ENCODE peak calls at places on chromosome 13, in eight cellular contexts. X, K, S, V, Z, I, R and J are unnamed samples.

GRCh38 chr13:102968572-102969228 is 97.5 kb downstream of the SLC10A2 start:
- DNase-seq in Z (no peak), I (no peak), V (no peak), R (no peak), X (no peak), K (peak; percentile 12), S (no peak), J (no peak)

GRCh38 chr13:111953546-111954178 is 113.3 kb upstream of the SOX1 start:
- DNase-seq in I (no peak), X (no peak), R (no peak), S (no peak), K (no peak), Z (no peak), V (no peak), J (no peak)

GRCh38 chr13:28750187-28751045 is 31.6 kb upstream of the SLC46A3 start:
- DNase-seq in K (no peak), X (no peak), R (no peak), V (no peak), I (no peak), S (no peak), Z (no peak), J (no peak)

GRCh38 chr13:46492946-46493345 is 60.0 kb upstream of the LRCH1 start:
- DNase-seq in S (no peak), V (no peak), K (no peak), I (no peak), X (no peak), R (peak; percentile 28), Z (no peak), J (no peak)

GRCh38 chr13:89550842-89551422 is 1796.6 kb upstream of the MIR17HG start:
- DNase-seq in X (no peak), I (no peak), R (no peak), Z (no peak), S (no peak), V (no peak), K (no peak), J (no peak)

GRCh38 chr13:109900320-109900719 is 113.9 kb upstream of the IRS2 start:
- DNase-seq in Z (no peak), K (no peak), I (no peak), X (no peak), S (no peak), V (no peak), R (no peak), J (no peak)

GRCh38 chr13:42378383-42378780 is 106.4 kb downstream of the AKAP11 start:
- DNase-seq in S (no peak), Z (no peak), R (no peak), I (no peak), X (no peak), V (no peak), K (no peak), J (no peak)

GRCh38 chr13:108455320-108455719 is 174.1 kb upstream of the MYO16 start:
- DNase-seq in R (no peak), Z (no peak), X (no peak), I (no peak), S (no peak), K (no peak), V (no peak), J (no peak)

GRCh38 chr13:46522692-46523040 is 30.3 kb upstream of the LRCH1 start:
- DNase-seq in X (no peak), S (no peak), I (no peak), K (no peak), R (no peak), V (no peak), Z (no peak), J (no peak)

GRCh38 chr13:98821372-98822237 is 69.1 kb upstream of the SLC15A1 start:
- DNase-seq in Z (no peak), X (peak; percentile 46), V (no peak), K (no peak), R (no peak), S (no peak), I (no peak), J (no peak)

GRCh38 chr13:84096221-84096620 is 213.9 kb upstream of the SLITRK1 start:
- DNase-seq in K (no peak), R (no peak), V (no peak), S (no peak), Z (no peak), I (no peak), X (no peak), J (no peak)

GRCh38 chr13:44035400-44035799 is 155.7 kb downstream of the LACC1 start:
- DNase-seq in V (no peak), Z (no peak), I (no peak), K (no peak), R (no peak), X (no peak), S (no peak), J (no peak)

GRCh38 chr13:52845766-52846566 is 2.5 kb downstream of the PCDH8 start:
- DNase-seq in S (peak; percentile 19), Z (no peak), V (peak; percentile 66), K (peak; percentile 55), X (no peak), I (peak; percentile 50), R (no peak), J (no peak)

GRCh38 chr13:25630327-25630726 is 258.6 kb downstream of the ATP8A2 start:
- DNase-seq in V (no peak), Z (no peak), S (no peak), R (no peak), I (no peak), X (no peak), K (no peak), J (no peak)

GRCh38 chr13:80825276-80825675 is 484.4 kb upstream of the SPRY2 start:
- DNase-seq in K (no peak), S (no peak), V (no peak), X (no peak), R (no peak), Z (no peak), I (no peak), J (no peak)

GRCh38 chr13:50678464-50679162 is 164.9 kb downstream of the DLEU7 start:
- DNase-seq in V (no peak), I (no peak), Z (no peak), R (no peak), S (no peak), K (no peak), X (no peak), J (no peak)

GRCh38 chr13:48184260-48184659 is 48.7 kb upstream of the ITM2B start:
- DNase-seq in X (no peak), Z (no peak), V (no peak), I (no peak), S (no peak), K (no peak), R (peak; percentile 56), J (no peak)

GRCh38 chr13:103140001-103140671 is 73.9 kb upstream of the SLC10A2 start:
- DNase-seq in K (no peak), Z (no peak), X (no peak), I (no peak), R (no peak), V (no peak), S (no peak), J (no peak)

GRCh38 chr13:51246411-51247298 is 24.5 kb downstream of the FAM124A start:
- DNase-seq in V (peak; percentile 76), K (peak; percentile 14), R (peak; percentile 67), X (no peak), I (no peak), Z (no peak), S (peak; percentile 69), J (peak; percentile 82)

GRCh38 chr13:21109168-21109567 is 47.8 kb upstream of the LATS2 start:
- DNase-seq in R (no peak), I (no peak), K (no peak), Z (no peak), S (no peak), X (no peak), V (no peak), J (no peak)

DNA sequence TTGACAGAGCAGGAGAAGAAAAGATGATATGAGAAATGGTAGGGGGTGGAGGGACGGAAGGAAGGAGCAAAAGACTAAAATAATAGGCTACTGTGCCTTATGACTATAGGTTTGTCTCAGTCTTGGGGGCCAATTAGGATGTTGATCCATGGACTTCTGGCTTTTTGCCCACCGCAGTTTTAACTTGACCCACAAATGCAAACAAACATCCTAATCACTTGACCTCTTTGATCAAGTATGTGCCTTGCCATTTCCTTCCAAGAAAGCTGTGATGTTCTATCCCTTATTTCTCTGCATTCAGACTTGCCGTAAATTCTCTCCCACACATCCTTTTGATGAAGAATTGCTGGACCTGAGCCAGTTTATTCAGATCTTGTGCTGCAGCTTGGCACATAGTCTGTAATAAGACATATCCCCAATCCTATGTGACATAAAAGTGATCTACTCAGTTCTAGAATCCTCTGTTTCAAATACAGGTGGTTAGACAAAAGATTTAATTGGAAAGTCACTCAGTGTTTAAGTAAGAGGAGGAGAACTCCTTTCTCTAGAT is 62.8 kb downstream of the TPT1 start:
- DNase-seq in K (no peak), V (no peak), R (no peak), X (no peak), I (no peak), Z (no peak), S (no peak), J (no peak)
- H3K27ac ChIP-seq in K (no peak overlapping the region), V (no peak overlapping the region), R (peak overlapping the region; percentile 35), X (no peak overlapping the region), I (no peak overlapping the region), Z (no peak overlapping the region), S (no peak overlapping the region), J (peak overlapping the region; percentile 0)

GRCh38 chr13:113566227-113566561 is 18.4 kb upstream of the TFDP1 start:
- DNase-seq in I (no peak), Z (no peak), K (no peak), X (no peak), S (no peak), V (peak; percentile 43), R (no peak), J (no peak)

GRCh38 chr13:113562866-113563265 is 21.7 kb upstream of the TFDP1 start:
- DNase-seq in R (no peak), Z (no peak), X (no peak), S (no peak), V (no peak), K (no peak), I (no peak), J (no peak)

GRCh38 chr13:113562085-113562749 is 22.3 kb upstream of the TFDP1 start:
- DNase-seq in V (peak; percentile 82), R (peak; percentile 89), K (peak; percentile 52), I (no peak), S (peak; percentile 52), Z (no peak), X (peak; percentile 53), J (peak; percentile 64)

GRCh38 chr13:113565526-113566226 is 18.9 kb upstream of the TFDP1 start:
- DNase-seq in K (peak; percentile 3), S (no peak), I (no peak), Z (no peak), X (no peak), R (no peak), V (peak; percentile 41), J (no peak)

GRCh38 chr13:113564331-113565023 is 20.1 kb upstream of the TFDP1 start:
- DNase-seq in K (peak; percentile 6), S (no peak), R (no peak), I (no peak), V (peak; percentile 34), Z (no peak), X (no peak), J (no peak)
- H3K27ac ChIP-seq in K (no peak overlapping the region), S (no peak overlapping the region), R (no peak overlapping the region), I (no peak overlapping the region), V (no peak overlapping the region), Z (no peak overlapping the region), X (no peak overlapping the region), J (no peak overlapping the region)

GRCh38 chr13:101536079-101536478 is 83.6 kb downstream of the ITGBL1 start:
- DNase-seq in S (no peak), Z (no peak), R (no peak), V (no peak), X (no peak), K (no peak), I (no peak), J (no peak)
- H3K27ac ChIP-seq in S (peak overlapping the region; percentile 11), Z (peak overlapping the region; percentile 88), R (no peak overlapping the region), V (no peak overlapping the region), X (no peak overlapping the region), K (no peak overlapping the region), I (no peak overlapping the region), J (no peak overlapping the region)

GRCh38 chr13:92572190-92572589 is 654.4 kb upstream of the GPC6 start:
- DNase-seq in X (no peak), K (no peak), Z (no peak), V (no peak), I (no peak), S (no peak), R (no peak), J (no peak)
- H3K27ac ChIP-seq in X (no peak overlapping the region), K (no peak overlapping the region), Z (no peak overlapping the region), V (no peak overlapping the region), I (no peak overlapping the region), S (no peak overlapping the region), R (no peak overlapping the region), J (no peak overlapping the region)